ENCODE peak calls at places on chromosomes 7 and 10, in eight cellular contexts. Y is glutamatergic neuron, Z is B cell, D is left lobe of liver, W is ACHN, O is HFFc6, E is transverse colon, M is testis. H is an unnamed sample.

GRCh38 chr10:103666109-103666508 is 172.6 kb downstream of the NEURL1 start:
- DNase-seq in Y (no peak), Z (no peak), D (peak), W (peak), O (peak), E (no peak), M (peak), H (no peak)

GRCh38 chr7:16460789-16461465 is 4.6 kb downstream of the SOSTDC1 start:
- DNase-seq in Y (no peak), Z (no peak), D (no peak), W (no peak), O (no peak), E (no peak), M (no peak), H (no peak)

GRCh38 chr10:43259981-43260761 is 6.7 kb downstream of the RASGEF1A start:
- DNase-seq in Y (no peak), Z (no peak), D (no peak), W (no peak), O (no peak), E (no peak), M (peak), H (no peak)

GRCh38 chr10:102641398-102641797 is 2.9 kb upstream of the TRIM8 start:
- DNase-seq in Y (no peak), Z (no peak), D (no peak), W (peak), O (no peak), E (no peak), M (no peak), H (no peak)

GRCh38 chr10:86723009-86723408 is 33.4 kb upstream of the BMPR1A start:
- DNase-seq in Y (no peak), Z (no peak), D (no peak), W (no peak), O (no peak), E (no peak), M (no peak), H (no peak)

GRCh38 chr10:34960983-34961382 is 129.2 kb downstream of the CUL2 start:
- DNase-seq in Y (peak), Z (no peak), D (no peak), W (peak), O (peak), E (no peak), M (no peak), H (no peak)

GRCh38 chr7:14332155-14332554 is 342.7 kb upstream of the ETV1 start:
- DNase-seq in Y (no peak), Z (no peak), D (no peak), W (no peak), O (no peak), E (no peak), M (peak), H (no peak)

GRCh38 chr7:31029674-31030073 is 22.4 kb upstream of the ADCYAP1R1 start:
- DNase-seq in Y (no peak), Z (no peak), D (no peak), W (no peak), O (no peak), E (no peak), M (no peak), H (no peak)

GRCh38 chr7:156515911-156516790 is 124.4 kb upstream of the RNF32 start:
- DNase-seq in Y (no peak), Z (no peak), D (peak), W (peak), O (no peak), E (peak), M (no peak), H (no peak)

GRCh38 chr10:70283445-70284399 is at the start of gene NPFFR1:
- DNase-seq in Y (peak), Z (peak), D (no peak), W (no peak), O (no peak), E (no peak), M (no peak), H (no peak)

GRCh38 chr7:30453016-30453415 is 25.6 kb downstream of the NOD1 start:
- DNase-seq in Y (no peak), Z (no peak), D (no peak), W (no peak), O (no peak), E (no peak), M (no peak), H (no peak)

GRCh38 chr7:35495377-35495776 is 199.6 kb downstream of the HERPUD2 start:
- DNase-seq in Y (no peak), Z (no peak), D (no peak), W (no peak), O (no peak), E (no peak), M (no peak), H (no peak)

GRCh38 chr7:156816943-156817572 is 75.9 kb downstream of the LMBR1 start:
- DNase-seq in Y (no peak), Z (peak), D (no peak), W (peak), O (peak), E (no peak), M (no peak), H (no peak)

GRCh38 chr10:12097791-12098190 is 29.0 kb downstream of the DHTKD1 start:
- DNase-seq in Y (no peak), Z (no peak), D (no peak), W (no peak), O (peak), E (peak), M (no peak), H (no peak)

GRCh38 chr7:30990316-30991029 is 26.7 kb downstream of the GHRHR start:
- DNase-seq in Y (no peak), Z (no peak), D (no peak), W (no peak), O (no peak), E (no peak), M (no peak), H (no peak)

GRCh38 chr7:105759670-105760548 is 116.5 kb downstream of the ATXN7L1 start:
- DNase-seq in Y (peak), Z (peak), D (peak), W (peak), O (peak), E (peak), M (peak), H (no peak)

GRCh38 chr7:47610506-47611044 is 28.7 kb upstream of the TNS3 start:
- DNase-seq in Y (no peak), Z (no peak), D (peak), W (no peak), O (peak), E (no peak), M (no peak), H (peak)

GRCh38 chr7:157016352-157017041 is 6.0 kb upstream of the MNX1 start:
- DNase-seq in Y (no peak), Z (no peak), D (no peak), W (no peak), O (no peak), E (no peak), M (no peak), H (no peak)

GRCh38 chr7:3338161-3338560 is 37.1 kb downstream of the SDK1 start:
- DNase-seq in Y (no peak), Z (no peak), D (no peak), W (no peak), O (no peak), E (no peak), M (no peak), H (no peak)

GRCh38 chr7:137879357-137880158 is 32.8 kb upstream of the DGKI start:
- DNase-seq in Y (no peak), Z (no peak), D (no peak), W (no peak), O (peak), E (no peak), M (no peak), H (no peak)

GRCh38 chr7:66859794-66860645 is 61.0 kb upstream of the TMEM248 start:
- DNase-seq in Y (no peak), Z (no peak), D (no peak), W (no peak), O (no peak), E (no peak), M (no peak), H (no peak)

GRCh38 chr7:148782757-148783456 is 84.2 kb downstream of the CUL1 start:
- DNase-seq in Y (no peak), Z (no peak), D (no peak), W (no peak), O (no peak), E (no peak), M (no peak), H (no peak)

GRCh38 chr10:99720387-99720786 is 11.5 kb downstream of the COX15 start:
- DNase-seq in Y (no peak), Z (no peak), D (no peak), W (no peak), O (no peak), E (no peak), M (no peak), H (no peak)

GRCh38 chr10:44006826-44007225 is 358.1 kb upstream of the ZNF32 start:
- DNase-seq in Y (no peak), Z (no peak), D (no peak), W (no peak), O (no peak), E (no peak), M (no peak), H (no peak)

GRCh38 chr10:60253490-60253889 is 136.2 kb downstream of the ANK3 start:
- DNase-seq in Y (no peak), Z (no peak), D (no peak), W (no peak), O (no peak), E (no peak), M (no peak), H (no peak)

GRCh38 chr10:68594405-68594804 is 34.3 kb downstream of the TET1 start:
- DNase-seq in Y (no peak), Z (no peak), D (no peak), W (peak), O (peak), E (no peak), M (peak), H (peak)

GRCh38 chr10:26647602-26648244 is 49.8 kb upstream of the PDSS1 start:
- DNase-seq in Y (no peak), Z (no peak), D (no peak), W (no peak), O (no peak), E (no peak), M (no peak), H (no peak)

GRCh38 chr7:82623812-82624211 is 180.2 kb upstream of the CACNA2D1 start:
- DNase-seq in Y (no peak), Z (no peak), D (no peak), W (no peak), O (no peak), E (no peak), M (no peak), H (no peak)